ENCODE peak calls at places on chromosomes 7 and 10, in five cellular contexts. L is HFFc6, F is endothelial cell, D is AG10803, K is AG04449. U is an unnamed sample.

GRCh38 chr7:128941323-128941890 is 3.7 kb downstream of the IRF5 start:
- DNase-seq in L (no peak), F (no peak), D (no peak), K (no peak), U (no peak)

GRCh38 chr7:38806912-38807311 is 102.1 kb downstream of the VPS41 start:
- DNase-seq in L (no peak), F (no peak), D (no peak), K (no peak), U (no peak)

GRCh38 chr10:86710987-86711236 is 42.6 kb downstream of the LDB3 start:
- DNase-seq in L (no peak), F (no peak), D (no peak), K (no peak), U (no peak)

GRCh38 chr7:151342811-151343210 is 1.2 kb downstream of the NUB1 start:
- DNase-seq in L (no peak), F (no peak), D (no peak), K (no peak), U (no peak)

GRCh38 chr10:13827418-13827817 is 240.7 kb downstream of the PRPF18 start:
- DNase-seq in L (no peak), F (no peak), D (no peak), K (no peak), U (no peak)

GRCh38 chr7:122770943-122771342 is 68.2 kb upstream of the RNF148 start:
- DNase-seq in L (no peak), F (no peak), D (no peak), K (no peak), U (no peak)

GRCh38 chr10:22560391-22561239 is 153.8 kb downstream of the PIP4K2A start:
- DNase-seq in L (no peak), F (no peak), D (no peak), K (no peak), U (no peak)

GRCh38 chr10:82889703-82890102 is 1014.7 kb downstream of the NRG3 start:
- DNase-seq in L (no peak), F (no peak), D (no peak), K (no peak), U (no peak)

GRCh38 chr10:70656489-70656888 is 15.8 kb upstream of the ADAMTS14 start:
- DNase-seq in L (peak; percentile 93), F (no peak), D (peak; percentile 98), K (peak; percentile 97), U (peak; percentile 98)

GRCh38 chr10:123869015-123869414 is 22.6 kb downstream of the CPXM2 start:
- DNase-seq in L (no peak), F (no peak), D (no peak), K (no peak), U (no peak)

GRCh38 chr10:106440355-106440754 is 724.2 kb downstream of the SORCS1 start:
- DNase-seq in L (no peak), F (no peak), D (peak; percentile 17), K (no peak), U (no peak)

GRCh38 chr7:3070908-3071307 is 27.2 kb upstream of the CARD11 start:
- DNase-seq in L (no peak), F (no peak), D (no peak), K (no peak), U (no peak)

GRCh38 chr10:74787457-74787856 is 38.9 kb upstream of the KAT6B start:
- DNase-seq in L (no peak), F (no peak), D (no peak), K (no peak), U (no peak)

GRCh38 chr10:71272122-71272771 is 46.8 kb upstream of the SLC29A3 start:
- DNase-seq in L (peak; percentile 71), F (no peak), D (peak; percentile 68), K (no peak), U (no peak)

GRCh38 chr10:97764519-97764931 is 7.3 kb downstream of the SFRP5 start:
- DNase-seq in L (no peak), F (no peak), D (no peak), K (no peak), U (no peak)

GRCh38 chr7:21507627-21508343 is 35.1 kb upstream of the DNAH11 start:
- DNase-seq in L (peak; percentile 39), F (peak; percentile 50), D (peak; percentile 32), K (no peak), U (peak; percentile 7)

GRCh38 chr10:71969929-71970328 is 5.7 kb downstream of the CHST3 start:
- DNase-seq in L (no peak), F (no peak), D (no peak), K (no peak), U (no peak)

GRCh38 chr10:46226232-46226631 is 60.6 kb upstream of the ANTXRL start:
- DNase-seq in L (no peak), F (peak; percentile 1), D (no peak), K (no peak), U (no peak)

DNA sequence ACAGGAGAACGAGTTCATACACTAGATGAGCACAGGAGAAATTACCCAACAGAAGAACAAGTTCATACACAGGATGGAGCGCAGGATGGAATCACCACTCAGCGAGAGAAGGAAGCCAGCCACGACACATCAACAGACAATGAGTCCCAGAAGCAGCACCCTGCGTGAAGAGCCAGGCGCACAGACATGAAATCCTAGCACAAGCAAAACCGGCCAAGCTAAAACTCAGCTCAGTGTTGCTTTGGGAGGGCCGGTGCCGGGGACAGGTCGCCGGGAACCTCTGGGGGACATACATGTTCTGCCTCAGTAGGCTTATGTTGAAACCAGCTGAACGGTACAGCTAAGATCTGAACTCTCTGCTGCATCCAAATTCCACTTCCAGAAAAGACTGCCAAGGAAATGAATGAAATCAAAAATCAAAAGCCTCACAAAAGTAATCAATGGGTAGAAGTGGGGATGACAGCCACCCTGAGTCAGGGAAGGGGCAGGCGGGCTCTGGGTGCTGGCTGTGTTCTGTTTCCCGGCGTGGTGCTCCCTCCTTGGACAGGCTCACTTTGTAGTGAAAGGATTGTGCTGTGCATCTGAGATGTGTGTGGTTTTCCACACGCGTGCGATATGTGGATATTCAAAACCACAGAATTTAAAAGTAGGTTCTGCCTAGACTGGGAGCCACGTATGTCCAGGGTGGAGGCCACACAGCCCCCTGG is 114.7 kb downstream of the PDGFA start:
- DNase-seq in L (no peak), F (no peak), D (no peak), K (no peak), U (no peak)
- TF ChIP-seq CTCF in L (no peak), F (no peak), D (no peak), K (no peak), U (no peak)

GRCh38 chr10:12198156-12198555 is 2.2 kb downstream of the CDC123 start:
- DNase-seq in L (no peak), F (no peak), D (no peak), K (no peak), U (no peak)
- TF ChIP-seq CTCF in L (no peak), F (no peak), D (no peak), K (no peak), U (no peak)

GRCh38 chr7:29976673-29977072 is 12.9 kb downstream of the SCRN1 start:
- DNase-seq in L (no peak), F (no peak), D (no peak), K (no peak), U (no peak)

GRCh38 chr7:29976265-29976664 is 13.3 kb downstream of the SCRN1 start:
- DNase-seq in L (no peak), F (no peak), D (peak; percentile 42), K (no peak), U (no peak)

GRCh38 chr7:29975564-29975963 is 14.0 kb downstream of the SCRN1 start:
- DNase-seq in L (no peak), F (no peak), D (no peak), K (no peak), U (no peak)

GRCh38 chr7:29980151-29980550 is 9.4 kb downstream of the SCRN1 start:
- DNase-seq in L (no peak), F (no peak), D (no peak), K (no peak), U (no peak)

DNA sequence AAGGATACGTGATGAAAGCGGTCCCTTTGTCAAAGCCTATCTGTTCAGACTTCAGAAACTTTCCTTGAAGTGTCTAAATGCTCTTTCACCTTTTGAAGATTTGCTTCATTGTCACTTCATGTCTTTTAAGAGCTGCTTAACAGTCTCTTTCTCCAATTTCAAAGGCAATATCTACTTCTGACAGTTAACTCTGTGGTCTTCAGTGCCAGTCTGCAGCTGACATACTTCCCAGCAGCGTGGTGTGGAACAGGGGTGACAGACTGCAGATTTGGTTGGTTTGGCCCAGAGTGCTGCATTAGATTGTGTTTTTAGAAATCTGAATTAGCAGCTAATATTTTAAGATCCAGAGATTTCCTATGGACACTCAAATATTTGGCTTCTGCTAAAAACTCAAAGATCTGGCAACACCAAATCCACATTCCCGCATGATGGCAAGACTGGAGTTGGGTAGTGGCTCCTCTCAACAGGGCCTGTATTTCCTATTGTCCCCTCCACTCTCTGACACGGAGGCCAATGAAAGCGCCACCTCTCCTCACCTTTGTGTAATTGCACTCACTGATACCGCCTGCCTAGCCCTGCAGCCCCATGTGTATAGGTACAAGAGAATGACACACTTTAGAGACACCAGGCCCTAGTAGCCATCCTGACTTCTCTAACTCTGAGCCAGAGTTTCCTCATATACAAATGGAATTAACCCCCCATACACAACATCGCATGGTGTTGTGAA is 11.5 kb downstream of the SCRN1 start:
- DNase-seq in L (no peak), F (peak; percentile 23), D (no peak), K (no peak), U (no peak)
- TF ChIP-seq CTCF in L (no peak), F (peak; percentile 12), D (no peak), K (no peak), U (no peak)

GRCh38 chr10:31322647-31323046 is 3.6 kb downstream of the ZEB1 start:
- DNase-seq in L (no peak), F (no peak), D (peak; percentile 32), K (no peak), U (no peak)
- TF ChIP-seq CTCF in L (peak; percentile 68), F (no peak), D (peak; percentile 67), K (peak; percentile 27), U (peak; percentile 48)

GRCh38 chr7:132455306-132455705 is 121.0 kb downstream of the PLXNA4 start:
- DNase-seq in L (no peak), F (no peak), D (no peak), K (no peak), U (no peak)
- TF ChIP-seq CTCF in L (no peak), F (no peak), D (no peak), K (no peak), U (no peak)

GRCh38 chr10:53690556-53691240 is 918.1 kb upstream of the MBL2 start:
- DNase-seq in L (no peak), F (no peak), D (no peak), K (no peak), U (no peak)
- TF ChIP-seq CTCF in L (no peak), F (no peak), D (no peak), K (no peak), U (no peak)

GRCh38 chr7:105580022-105580740 is 1.1 kb downstream of the EFCAB10 start:
- DNase-seq in L (no peak), F (no peak), D (no peak), K (no peak), U (no peak)
- TF ChIP-seq CTCF in L (no peak), F (no peak), D (no peak), K (no peak), U (no peak)

GRCh38 chr7:152430857-152431256 is 4.9 kb downstream of the KMT2C start:
- DNase-seq in L (no peak), F (no peak), D (no peak), K (no peak), U (no peak)

GRCh38 chr7:152436279-152437147 is 710 bp upstream of the KMT2C start:
- DNase-seq in L (peak; percentile 91), F (peak; percentile 98), D (peak; percentile 92), K (no peak), U (peak; percentile 68)

GRCh38 chr7:152435384-152436278 is at the start of gene KMT2C:
- DNase-seq in L (no peak), F (peak; percentile 52), D (peak; percentile 44), K (no peak), U (no peak)
- TF ChIP-seq CTCF in L (no peak), F (no peak), D (no peak), K (no peak), U (no peak)

U was measured in AG04450.